ENCODE peak calls at places on chromosomes 16 and 17, in eight cellular contexts. One of them, this sample, is unnamed.

GRCh38 chr17:16927641-16928321 is 44.1 kb downstream of the TNFRSF13B start:
- DNase-seq in IMR-90: no peak
- DNase-seq in uterus: no peak
- DNase-seq in WERI-Rb-1: no peak
- DNase-seq in CD4-positive, alpha-beta T cell: no peak
- DNase-seq in T-helper 17 cell: no peak
- DNase-seq in CD8-positive, alpha-beta memory T cell: no peak
- DNase-seq in pancreas: no peak
- DNase-seq in this sample: no peak

GRCh38 chr17:48603959-48604769 is 622 bp downstream of the HOXB6 start:
- DNase-seq in IMR-90: no peak
- DNase-seq in uterus: no peak
- DNase-seq in WERI-Rb-1: no peak
- DNase-seq in CD4-positive, alpha-beta T cell: no peak
- DNase-seq in T-helper 17 cell: no peak
- DNase-seq in CD8-positive, alpha-beta memory T cell: no peak
- DNase-seq in pancreas: no peak
- DNase-seq in this sample: no peak

GRCh38 chr17:50221500-50222480 is 20.4 kb upstream of the COL1A1 start:
- DNase-seq in IMR-90: peak; percentile 68
- DNase-seq in uterus: peak; percentile 68
- DNase-seq in WERI-Rb-1: no peak
- DNase-seq in CD4-positive, alpha-beta T cell: no peak
- DNase-seq in T-helper 17 cell: no peak
- DNase-seq in CD8-positive, alpha-beta memory T cell: no peak
- DNase-seq in pancreas: no peak
- DNase-seq in this sample: peak; percentile 76

GRCh38 chr16:31485571-31485970 is 2.6 kb downstream of the SLC5A2 start:
- DNase-seq in IMR-90: no peak
- DNase-seq in uterus: no peak
- DNase-seq in WERI-Rb-1: no peak
- DNase-seq in CD4-positive, alpha-beta T cell: no peak
- DNase-seq in T-helper 17 cell: no peak
- DNase-seq in CD8-positive, alpha-beta memory T cell: no peak
- DNase-seq in pancreas: no peak
- DNase-seq in this sample: no peak

GRCh38 chr17:40218006-40218739 is 931 bp upstream of the WIPF2 start:
- DNase-seq in IMR-90: no peak
- DNase-seq in uterus: no peak
- DNase-seq in WERI-Rb-1: no peak
- DNase-seq in CD4-positive, alpha-beta T cell: no peak
- DNase-seq in T-helper 17 cell: no peak
- DNase-seq in CD8-positive, alpha-beta memory T cell: no peak
- DNase-seq in pancreas: no peak
- DNase-seq in this sample: no peak

GRCh38 chr17:65182233-65182632 is 45.1 kb downstream of the RGS9 start:
- DNase-seq in IMR-90: no peak
- DNase-seq in uterus: no peak
- DNase-seq in WERI-Rb-1: no peak
- DNase-seq in CD4-positive, alpha-beta T cell: no peak
- DNase-seq in T-helper 17 cell: no peak
- DNase-seq in CD8-positive, alpha-beta memory T cell: no peak
- DNase-seq in pancreas: no peak
- DNase-seq in this sample: no peak

GRCh38 chr17:57368637-57369336 is 112.5 kb downstream of the MSI2 start:
- DNase-seq in IMR-90: no peak
- DNase-seq in uterus: no peak
- DNase-seq in WERI-Rb-1: no peak
- DNase-seq in CD4-positive, alpha-beta T cell: no peak
- DNase-seq in T-helper 17 cell: no peak
- DNase-seq in CD8-positive, alpha-beta memory T cell: no peak
- DNase-seq in pancreas: no peak
- DNase-seq in this sample: no peak

GRCh38 chr17:66920965-66921364 is 43.5 kb upstream of the CACNG4 start:
- DNase-seq in IMR-90: no peak
- DNase-seq in uterus: no peak
- DNase-seq in WERI-Rb-1: no peak
- DNase-seq in CD4-positive, alpha-beta T cell: no peak
- DNase-seq in T-helper 17 cell: no peak
- DNase-seq in CD8-positive, alpha-beta memory T cell: no peak
- DNase-seq in pancreas: no peak
- DNase-seq in this sample: no peak

GRCh38 chr17:10243905-10244844 is 45.8 kb upstream of the GAS7 start:
- DNase-seq in IMR-90: peak; percentile 35
- DNase-seq in uterus: peak; percentile 80
- DNase-seq in WERI-Rb-1: no peak
- DNase-seq in CD4-positive, alpha-beta T cell: no peak
- DNase-seq in T-helper 17 cell: no peak
- DNase-seq in CD8-positive, alpha-beta memory T cell: no peak
- DNase-seq in pancreas: no peak
- DNase-seq in this sample: no peak

GRCh38 chr17:79087428-79088143 is 13.0 kb downstream of the ENGASE start:
- DNase-seq in IMR-90: peak; percentile 27
- DNase-seq in uterus: peak; percentile 69
- DNase-seq in WERI-Rb-1: peak; percentile 90
- DNase-seq in CD4-positive, alpha-beta T cell: peak; percentile 51
- DNase-seq in T-helper 17 cell: peak; percentile 55
- DNase-seq in CD8-positive, alpha-beta memory T cell: peak; percentile 62
- DNase-seq in pancreas: peak; percentile 82
- DNase-seq in this sample: peak; percentile 12

GRCh38 chr17:68627956-68628355 is 26.8 kb upstream of the FAM20A start:
- DNase-seq in IMR-90: no peak
- DNase-seq in uterus: peak; percentile 44
- DNase-seq in WERI-Rb-1: no peak
- DNase-seq in CD4-positive, alpha-beta T cell: no peak
- DNase-seq in T-helper 17 cell: no peak
- DNase-seq in CD8-positive, alpha-beta memory T cell: no peak
- DNase-seq in pancreas: no peak
- DNase-seq in this sample: no peak

GRCh38 chr17:17568772-17569195 is 22.7 kb downstream of the PEMT start:
- DNase-seq in IMR-90: peak; percentile 36
- DNase-seq in uterus: no peak
- DNase-seq in WERI-Rb-1: peak; percentile 86
- DNase-seq in CD4-positive, alpha-beta T cell: peak; percentile 31
- DNase-seq in T-helper 17 cell: peak; percentile 31
- DNase-seq in CD8-positive, alpha-beta memory T cell: peak; percentile 15
- DNase-seq in pancreas: peak; percentile 88
- DNase-seq in this sample: no peak

GRCh38 chr17:42894283-42895184 is 6.1 kb upstream of the G6PC1 start:
- DNase-seq in IMR-90: no peak
- DNase-seq in uterus: no peak
- DNase-seq in WERI-Rb-1: no peak
- DNase-seq in CD4-positive, alpha-beta T cell: no peak
- DNase-seq in T-helper 17 cell: no peak
- DNase-seq in CD8-positive, alpha-beta memory T cell: no peak
- DNase-seq in pancreas: peak; percentile 79
- DNase-seq in this sample: no peak

GRCh38 chr17:58779446-58779845 is 23.8 kb downstream of the PPM1E start:
- DNase-seq in IMR-90: no peak
- DNase-seq in uterus: no peak
- DNase-seq in WERI-Rb-1: no peak
- DNase-seq in CD4-positive, alpha-beta T cell: no peak
- DNase-seq in T-helper 17 cell: no peak
- DNase-seq in CD8-positive, alpha-beta memory T cell: no peak
- DNase-seq in pancreas: no peak
- DNase-seq in this sample: no peak

GRCh38 chr16:89042711-89043551 is 50.7 kb upstream of the ACSF3 start:
- DNase-seq in IMR-90: no peak
- DNase-seq in uterus: no peak
- DNase-seq in WERI-Rb-1: no peak
- DNase-seq in CD4-positive, alpha-beta T cell: no peak
- DNase-seq in T-helper 17 cell: no peak
- DNase-seq in CD8-positive, alpha-beta memory T cell: no peak
- DNase-seq in pancreas: no peak
- DNase-seq in this sample: no peak

GRCh38 chr16:52283018-52283417 is 263.9 kb downstream of the TOX3 start:
- DNase-seq in IMR-90: peak; percentile 29
- DNase-seq in uterus: no peak
- DNase-seq in WERI-Rb-1: no peak
- DNase-seq in CD4-positive, alpha-beta T cell: no peak
- DNase-seq in T-helper 17 cell: no peak
- DNase-seq in CD8-positive, alpha-beta memory T cell: no peak
- DNase-seq in pancreas: no peak
- DNase-seq in this sample: peak; percentile 61

GRCh38 chr16:10876799-10877341 is at the start of gene CIITA:
- DNase-seq in IMR-90: peak; percentile 86
- DNase-seq in uterus: peak; percentile 55
- DNase-seq in WERI-Rb-1: no peak
- DNase-seq in CD4-positive, alpha-beta T cell: no peak
- DNase-seq in T-helper 17 cell: no peak
- DNase-seq in CD8-positive, alpha-beta memory T cell: peak; percentile 14
- DNase-seq in pancreas: peak; percentile 57
- DNase-seq in this sample: peak; percentile 82

GRCh38 chr17:63649813-63650212 is 27.6 kb downstream of the MAP3K3 start:
- DNase-seq in IMR-90: no peak
- DNase-seq in uterus: no peak
- DNase-seq in WERI-Rb-1: no peak
- DNase-seq in CD4-positive, alpha-beta T cell: no peak
- DNase-seq in T-helper 17 cell: no peak
- DNase-seq in CD8-positive, alpha-beta memory T cell: no peak
- DNase-seq in pancreas: no peak
- DNase-seq in this sample: no peak

GRCh38 chr17:55219939-55220338 is 44.8 kb upstream of the HLF start:
- DNase-seq in IMR-90: no peak
- DNase-seq in uterus: no peak
- DNase-seq in WERI-Rb-1: no peak
- DNase-seq in CD4-positive, alpha-beta T cell: no peak
- DNase-seq in T-helper 17 cell: no peak
- DNase-seq in CD8-positive, alpha-beta memory T cell: no peak
- DNase-seq in pancreas: no peak
- DNase-seq in this sample: no peak

GRCh38 chr16:75044800-75045361 is 46.1 kb downstream of the ZNRF1 start:
- DNase-seq in IMR-90: no peak
- DNase-seq in uterus: peak; percentile 48
- DNase-seq in WERI-Rb-1: no peak
- DNase-seq in CD4-positive, alpha-beta T cell: no peak
- DNase-seq in T-helper 17 cell: no peak
- DNase-seq in CD8-positive, alpha-beta memory T cell: no peak
- DNase-seq in pancreas: no peak
- DNase-seq in this sample: peak; percentile 57
- H3K9me3 ChIP-seq in IMR-90: no peaks in the 10 kb centered on the region
- H3K9me3 ChIP-seq in uterus: no peaks in the 10 kb centered on the region
- H3K9me3 ChIP-seq in WERI-Rb-1: no peaks in the 10 kb centered on the region
- H3K9me3 ChIP-seq in CD4-positive, alpha-beta T cell: no peaks in the 10 kb centered on the region
- H3K9me3 ChIP-seq in T-helper 17 cell: no peaks in the 10 kb centered on the region
- H3K9me3 ChIP-seq in CD8-positive, alpha-beta memory T cell: no peaks in the 10 kb centered on the region
- H3K9me3 ChIP-seq in pancreas: no peaks in the 10 kb centered on the region
- H3K9me3 ChIP-seq in this sample: no peaks in the 10 kb centered on the region

DNA sequence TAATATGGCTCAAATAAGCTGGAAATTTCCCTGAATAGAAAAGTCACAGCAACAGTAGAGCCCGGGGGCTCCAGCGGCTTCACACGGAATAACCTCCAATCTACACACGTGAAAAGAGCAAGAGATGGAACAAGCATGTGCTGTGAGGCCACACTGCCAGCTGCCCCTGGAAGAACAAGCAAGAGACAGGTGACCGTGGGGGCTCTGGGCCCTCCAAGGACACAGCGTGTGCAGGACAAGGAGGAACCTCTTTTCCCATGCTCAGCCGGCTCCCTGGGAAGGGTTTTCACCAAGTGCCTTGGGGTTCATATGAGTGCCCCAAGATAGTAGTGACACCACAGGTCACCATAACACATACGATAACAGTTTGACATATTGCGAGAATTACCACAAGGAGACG is 110.2 kb upstream of the ZNF750 start:
- DNase-seq in IMR-90: no peak
- DNase-seq in uterus: peak; percentile 3
- DNase-seq in WERI-Rb-1: no peak
- DNase-seq in CD4-positive, alpha-beta T cell: no peak
- DNase-seq in T-helper 17 cell: no peak
- DNase-seq in CD8-positive, alpha-beta memory T cell: no peak
- DNase-seq in pancreas: no peak
- DNase-seq in this sample: no peak
- H3K9me3 ChIP-seq in IMR-90: peaks cover 51% of the 10 kb centered on the region
- H3K9me3 ChIP-seq in uterus: no peaks in the 10 kb centered on the region
- H3K9me3 ChIP-seq in WERI-Rb-1: peaks cover 97% of the 10 kb centered on the region
- H3K9me3 ChIP-seq in CD4-positive, alpha-beta T cell: peaks cover 13% of the 10 kb centered on the region
- H3K9me3 ChIP-seq in T-helper 17 cell: peaks cover 4% of the 10 kb centered on the region
- H3K9me3 ChIP-seq in CD8-positive, alpha-beta memory T cell: peaks cover 7% of the 10 kb centered on the region
- H3K9me3 ChIP-seq in pancreas: no peaks in the 10 kb centered on the region
- H3K9me3 ChIP-seq in this sample: peaks cover 15% of the 10 kb centered on the region

GRCh38 chr17:35294756-35295155 is 51.9 kb downstream of the SLFN5 start:
- DNase-seq in IMR-90: no peak
- DNase-seq in uterus: no peak
- DNase-seq in WERI-Rb-1: no peak
- DNase-seq in CD4-positive, alpha-beta T cell: no peak
- DNase-seq in T-helper 17 cell: no peak
- DNase-seq in CD8-positive, alpha-beta memory T cell: no peak
- DNase-seq in pancreas: no peak
- DNase-seq in this sample: no peak

GRCh38 chr17:35298639-35299038 is 55.8 kb downstream of the SLFN5 start:
- DNase-seq in IMR-90: no peak
- DNase-seq in uterus: no peak
- DNase-seq in WERI-Rb-1: no peak
- DNase-seq in CD4-positive, alpha-beta T cell: no peak
- DNase-seq in T-helper 17 cell: no peak
- DNase-seq in CD8-positive, alpha-beta memory T cell: no peak
- DNase-seq in pancreas: no peak
- DNase-seq in this sample: no peak

GRCh38 chr17:35295686-35296085 is 52.8 kb downstream of the SLFN5 start:
- DNase-seq in IMR-90: no peak
- DNase-seq in uterus: no peak
- DNase-seq in WERI-Rb-1: no peak
- DNase-seq in CD4-positive, alpha-beta T cell: no peak
- DNase-seq in T-helper 17 cell: no peak
- DNase-seq in CD8-positive, alpha-beta memory T cell: no peak
- DNase-seq in pancreas: no peak
- DNase-seq in this sample: no peak

GRCh38 chr17:35297666-35298065 is 54.8 kb downstream of the SLFN5 start:
- DNase-seq in IMR-90: no peak
- DNase-seq in uterus: no peak
- DNase-seq in WERI-Rb-1: no peak
- DNase-seq in CD4-positive, alpha-beta T cell: no peak
- DNase-seq in T-helper 17 cell: no peak
- DNase-seq in CD8-positive, alpha-beta memory T cell: no peak
- DNase-seq in pancreas: no peak
- DNase-seq in this sample: no peak

GRCh38 chr17:35299108-35299507 is 56.2 kb downstream of the SLFN5 start:
- DNase-seq in IMR-90: no peak
- DNase-seq in uterus: no peak
- DNase-seq in WERI-Rb-1: no peak
- DNase-seq in CD4-positive, alpha-beta T cell: no peak
- DNase-seq in T-helper 17 cell: no peak
- DNase-seq in CD8-positive, alpha-beta memory T cell: no peak
- DNase-seq in pancreas: peak; percentile 74
- DNase-seq in this sample: no peak
- H3K9me3 ChIP-seq in IMR-90: peaks cover 14% of the 10 kb centered on the region
- H3K9me3 ChIP-seq in uterus: no peaks in the 10 kb centered on the region
- H3K9me3 ChIP-seq in WERI-Rb-1: peaks cover 21% of the 10 kb centered on the region
- H3K9me3 ChIP-seq in CD4-positive, alpha-beta T cell: peaks cover 4% of the 10 kb centered on the region
- H3K9me3 ChIP-seq in T-helper 17 cell: no peaks in the 10 kb centered on the region
- H3K9me3 ChIP-seq in CD8-positive, alpha-beta memory T cell: no peaks in the 10 kb centered on the region
- H3K9me3 ChIP-seq in pancreas: no peaks in the 10 kb centered on the region
- H3K9me3 ChIP-seq in this sample: peaks cover 6% of the 10 kb centered on the region

DNA sequence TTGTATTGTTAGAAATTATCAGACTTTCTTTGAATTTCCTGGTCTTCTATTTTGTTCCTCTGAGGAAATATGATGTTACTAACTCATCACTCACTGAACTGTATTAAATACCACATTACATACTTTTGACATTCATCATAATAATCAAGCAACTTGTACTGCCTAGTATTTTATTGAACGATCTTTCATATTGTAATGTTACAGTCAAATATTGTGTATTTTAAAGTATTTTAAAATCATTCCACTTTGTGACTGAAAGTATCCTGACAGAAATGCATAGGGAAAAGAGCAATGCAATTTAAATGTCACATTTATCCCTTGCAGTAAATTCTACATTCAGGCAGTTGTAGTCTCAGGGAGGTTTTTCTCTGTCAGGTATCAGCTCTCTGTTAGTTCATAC is 1557.4 kb downstream of the CDH8 start:
- DNase-seq in IMR-90: no peak
- DNase-seq in uterus: no peak
- DNase-seq in WERI-Rb-1: no peak
- DNase-seq in CD4-positive, alpha-beta T cell: no peak
- DNase-seq in T-helper 17 cell: no peak
- DNase-seq in CD8-positive, alpha-beta memory T cell: no peak
- DNase-seq in pancreas: no peak
- DNase-seq in this sample: no peak
- H3K9me3 ChIP-seq in IMR-90: no peaks in the 10 kb centered on the region
- H3K9me3 ChIP-seq in uterus: no peaks in the 10 kb centered on the region
- H3K9me3 ChIP-seq in WERI-Rb-1: no peaks in the 10 kb centered on the region
- H3K9me3 ChIP-seq in CD4-positive, alpha-beta T cell: peaks cover 6% of the 10 kb centered on the region
- H3K9me3 ChIP-seq in T-helper 17 cell: no peaks in the 10 kb centered on the region
- H3K9me3 ChIP-seq in CD8-positive, alpha-beta memory T cell: no peaks in the 10 kb centered on the region
- H3K9me3 ChIP-seq in pancreas: no peaks in the 10 kb centered on the region
- H3K9me3 ChIP-seq in this sample: no peaks in the 10 kb centered on the region